ENCODE peak calls at places on chromosomes 7 and 10, in six cellular contexts. T is MCF 10A, Y is bronchial epithelial cell, U is thoracic aorta, R is HL-60, Q is endodermal cell. I is an unnamed sample.

GRCh38 chr7:46011059-46011458 is 90.0 kb upstream of the IGFBP3 start:
- DNase-seq in T (no peak), Y (no peak), U (no peak), R (no peak), Q (no peak), I (no peak)

GRCh38 chr7:157606140-157606539 is 269.3 kb downstream of the DNAJB6 start:
- DNase-seq in T (no peak), Y (no peak), U (no peak), R (no peak), Q (no peak), I (no peak)

GRCh38 chr7:147193476-147193875 is 1076.9 kb downstream of the CNTNAP2 start:
- DNase-seq in T (no peak), Y (no peak), U (no peak), R (no peak), Q (no peak), I (no peak)

GRCh38 chr7:101265622-101266516 is 21.0 kb upstream of the FIS1 start:
- DNase-seq in T (no peak), Y (no peak), U (no peak), R (no peak), Q (no peak), I (no peak)

GRCh38 chr7:70743531-70743930 is 388.4 kb upstream of the GALNT17 start:
- DNase-seq in T (no peak), Y (no peak), U (no peak), R (no peak), Q (no peak), I (no peak)

GRCh38 chr7:17988858-17989257 is 38.8 kb downstream of the PRPS1L1 start:
- DNase-seq in T (no peak), Y (no peak), U (no peak), R (no peak), Q (peak; percentile 55), I (no peak)

GRCh38 chr7:6444516-6445269 is 3.1 kb downstream of the DAGLB start:
- DNase-seq in T (no peak), Y (peak; percentile 12), U (no peak), R (no peak), Q (no peak), I (no peak)

GRCh38 chr10:75234683-75235374 is 928 bp downstream of the COMTD1 start:
- DNase-seq in T (no peak), Y (no peak), U (no peak), R (peak; percentile 2), Q (peak; percentile 90), I (no peak)

GRCh38 chr10:113087082-113088029 is 137.3 kb downstream of the TCF7L2 start:
- DNase-seq in T (peak; percentile 98), Y (peak; percentile 98), U (peak; percentile 69), R (peak; percentile 17), Q (peak; percentile 89), I (no peak)

GRCh38 chr10:113893570-113893969 is 39.1 kb downstream of the NHLRC2 start:
- DNase-seq in T (no peak), Y (no peak), U (no peak), R (no peak), Q (no peak), I (no peak)

GRCh38 chr10:78594938-78595645 is 473.7 kb upstream of the ZMIZ1 start:
- DNase-seq in T (no peak), Y (no peak), U (no peak), R (no peak), Q (peak; percentile 24), I (peak; percentile 24)

GRCh38 chr7:102260856-102261255 is 25.8 kb upstream of the SH2B2 start:
- DNase-seq in T (no peak), Y (no peak), U (no peak), R (no peak), Q (peak; percentile 71), I (no peak)

GRCh38 chr7:44103941-44104879 is at the start of gene AEBP1:
- DNase-seq in T (no peak), Y (no peak), U (no peak), R (no peak), Q (peak; percentile 86), I (no peak)

GRCh38 chr10:76017026-76017732 is 585.8 kb downstream of the LRMDA start:
- DNase-seq in T (peak; percentile 13), Y (no peak), U (no peak), R (no peak), Q (peak; percentile 58), I (no peak)

GRCh38 chr7:121610243-121610642 is 214.1 kb upstream of the FAM3C start:
- DNase-seq in T (peak; percentile 8), Y (peak; percentile 5), U (no peak), R (no peak), Q (no peak), I (no peak)

GRCh38 chr10:125840955-125841354 is 17.6 kb downstream of the BCCIP start:
- DNase-seq in T (peak; percentile 1), Y (peak; percentile 58), U (no peak), R (no peak), Q (no peak), I (no peak)

GRCh38 chr7:123624527-123625183 is 23.0 kb downstream of the ASB15 start:
- DNase-seq in T (peak; percentile 56), Y (peak; percentile 41), U (no peak), R (peak; percentile 37), Q (peak; percentile 94), I (no peak)

GRCh38 chr7:45888185-45888992 is at the start of gene IGFBP1:
- DNase-seq in T (no peak), Y (peak; percentile 7), U (no peak), R (no peak), Q (peak; percentile 78), I (no peak)

GRCh38 chr10:128921389-128922022 is 545.5 kb upstream of the MGMT start:
- DNase-seq in T (no peak), Y (no peak), U (no peak), R (no peak), Q (no peak), I (no peak)

GRCh38 chr7:155440018-155440410 is 17.9 kb upstream of the EN2 start:
- DNase-seq in T (no peak), Y (no peak), U (no peak), R (no peak), Q (no peak), I (no peak)

GRCh38 chr7:155808551-155809331 is 3.5 kb downstream of the SHH start:
- DNase-seq in T (no peak), Y (no peak), U (no peak), R (no peak), Q (peak; percentile 80), I (no peak)

GRCh38 chr10:94062611-94063010 is 68.9 kb downstream of the PLCE1 start:
- DNase-seq in T (peak; percentile 10), Y (no peak), U (no peak), R (no peak), Q (no peak), I (no peak)

GRCh38 chr7:107659666-107660065 is 962 bp upstream of the SLC26A4 start:
- DNase-seq in T (peak; percentile 74), Y (peak; percentile 74), U (no peak), R (no peak), Q (no peak), I (no peak)

GRCh38 chr10:131909014-131909808 is 8.4 kb downstream of the PPP2R2D start:
- DNase-seq in T (no peak), Y (no peak), U (no peak), R (no peak), Q (no peak), I (no peak)

GRCh38 chr10:49595003-49595712 is 15.0 kb upstream of the SLC18A3 start:
- DNase-seq in T (no peak), Y (no peak), U (no peak), R (no peak), Q (no peak), I (no peak)

GRCh38 chr10:75957721-75958120 is 526.3 kb downstream of the LRMDA start:
- DNase-seq in T (no peak), Y (no peak), U (no peak), R (no peak), Q (no peak), I (no peak)

GRCh38 chr7:30470163-30470770 is 8.3 kb downstream of the NOD1 start:
- DNase-seq in T (no peak), Y (peak; percentile 37), U (peak; percentile 51), R (no peak), Q (peak; percentile 48), I (peak; percentile 11)

GRCh38 chr10:30359373-30360206 is 10.5 kb upstream of the MTPAP start:
- DNase-seq in T (peak; percentile 75), Y (peak; percentile 72), U (no peak), R (peak; percentile 53), Q (peak; percentile 96), I (no peak)

DNA sequence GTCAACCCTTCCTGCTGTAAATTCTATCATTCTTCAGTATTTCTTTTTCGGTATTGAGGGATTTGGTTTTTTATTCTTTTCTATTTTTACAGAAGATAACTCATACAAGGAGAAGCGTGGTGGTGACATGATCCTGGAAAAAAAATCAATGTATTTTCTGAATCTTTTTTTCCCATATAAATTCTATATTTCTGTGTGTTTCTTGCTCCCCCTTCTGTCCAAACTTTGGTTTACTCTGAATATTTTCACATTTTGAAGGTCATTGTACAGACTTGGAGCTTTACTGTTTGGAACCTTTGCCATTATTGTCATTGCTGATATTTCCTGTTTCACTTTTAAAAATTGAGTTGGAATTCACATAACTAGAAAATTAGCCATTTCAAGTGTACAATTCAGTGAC is 246.3 kb downstream of the REEP3 start:
- DNase-seq in T (peak; percentile 29), Y (peak; percentile 18), U (no peak), R (no peak), Q (no peak), I (no peak)
- TF ChIP-seq CTCF in T (peak; percentile 39), Y (no peak), U (peak; percentile 40), R (no peak), Q (peak; percentile 62), I (peak; percentile 66)

GRCh38 chr10:102186128-102186527 is 33.9 kb downstream of the NOLC1 start:
- DNase-seq in T (no peak), Y (no peak), U (no peak), R (no peak), Q (no peak), I (no peak)

GRCh38 chr10:102188298-102188940 is 36.2 kb downstream of the NOLC1 start:
- DNase-seq in T (no peak), Y (no peak), U (no peak), R (no peak), Q (no peak), I (no peak)

GRCh38 chr10:102185272-102185671 is 33.1 kb downstream of the NOLC1 start:
- DNase-seq in T (no peak), Y (no peak), U (no peak), R (no peak), Q (no peak), I (no peak)

GRCh38 chr10:102184606-102185005 is 32.4 kb downstream of the NOLC1 start:
- DNase-seq in T (no peak), Y (no peak), U (no peak), R (no peak), Q (no peak), I (no peak)
- TF ChIP-seq CTCF in T (no peak), Y (no peak), U (no peak), R (no peak), Q (no peak), I (no peak)

GRCh38 chr10:18501610-18502009 is 149.8 kb downstream of the NSUN6 start:
- DNase-seq in T (no peak), Y (no peak), U (no peak), R (no peak), Q (no peak), I (no peak)
- TF ChIP-seq CTCF in T (no peak), Y (no peak), U (no peak), R (no peak), Q (no peak), I (no peak)

DNA sequence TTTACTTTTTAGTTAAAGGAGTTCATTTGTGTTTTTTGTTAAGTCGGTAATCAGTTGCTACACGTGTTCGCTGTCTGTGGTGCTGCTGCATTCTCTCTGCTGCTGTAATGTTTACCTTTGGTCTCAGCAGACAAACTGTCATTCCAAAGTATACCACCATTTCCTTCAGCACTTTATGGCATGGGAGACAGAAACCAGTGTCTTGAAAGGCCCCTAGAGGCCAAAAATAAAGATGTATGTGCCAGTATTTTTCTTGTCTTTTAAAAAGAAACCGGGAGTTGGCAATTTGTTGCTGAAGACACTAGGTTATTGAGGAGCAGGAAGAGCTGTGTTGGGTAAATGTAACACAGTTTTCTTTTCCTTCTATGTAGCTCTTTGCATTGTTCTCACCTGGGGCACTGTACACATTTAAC is 24.1 kb downstream of the ZNF92 start:
- DNase-seq in T (no peak), Y (peak; percentile 72), U (no peak), R (no peak), Q (no peak), I (no peak)
- TF ChIP-seq CTCF in T (no peak), Y (no peak), U (no peak), R (no peak), Q (peak; percentile 53), I (peak; percentile 36)